ENCODE peak calls at places on chromosome 7, in eight cellular contexts. One of them, this sample, is unnamed.

GRCh38 chr7:27842094-27842493 is 102.1 kb downstream of the TAX1BP1 start:
- DNase-seq in breast epithelium: no peak
- DNase-seq in prostate gland: no peak
- DNase-seq in HCT116: no peak
- DNase-seq in GM12891: no peak
- DNase-seq in esophagus muscularis mucosa: no peak
- DNase-seq in stomach: no peak
- DNase-seq in endothelial cell of umbilical vein: no peak
- DNase-seq in this sample: no peak

GRCh38 chr7:111529507-111530355 is 32.6 kb downstream of the IMMP2L start:
- DNase-seq in stomach: no peak
- DNase-seq in HCT116: no peak
- DNase-seq in breast epithelium: no peak
- DNase-seq in esophagus muscularis mucosa: no peak
- DNase-seq in prostate gland: no peak
- DNase-seq in GM12891: no peak
- DNase-seq in endothelial cell of umbilical vein: peak; percentile 79
- DNase-seq in this sample: no peak

GRCh38 chr7:10930551-10930950 is 43.1 kb upstream of the PHF14 start:
- DNase-seq in endothelial cell of umbilical vein: no peak
- DNase-seq in prostate gland: no peak
- DNase-seq in breast epithelium: no peak
- DNase-seq in stomach: no peak
- DNase-seq in HCT116: no peak
- DNase-seq in esophagus muscularis mucosa: no peak
- DNase-seq in GM12891: no peak
- DNase-seq in this sample: no peak

GRCh38 chr7:23332881-23333612 is 33.9 kb downstream of the MALSU1 start:
- DNase-seq in esophagus muscularis mucosa: no peak
- DNase-seq in endothelial cell of umbilical vein: peak; percentile 82
- DNase-seq in prostate gland: no peak
- DNase-seq in breast epithelium: no peak
- DNase-seq in GM12891: no peak
- DNase-seq in HCT116: no peak
- DNase-seq in stomach: no peak
- DNase-seq in this sample: no peak

GRCh38 chr7:76260171-76260703 is 42.2 kb upstream of the HSPB1 start:
- DNase-seq in endothelial cell of umbilical vein: no peak
- DNase-seq in breast epithelium: no peak
- DNase-seq in HCT116: peak; percentile 32
- DNase-seq in GM12891: no peak
- DNase-seq in esophagus muscularis mucosa: no peak
- DNase-seq in stomach: no peak
- DNase-seq in prostate gland: no peak
- DNase-seq in this sample: no peak

GRCh38 chr7:111532625-111533024 is 29.7 kb downstream of the IMMP2L start:
- DNase-seq in esophagus muscularis mucosa: no peak
- DNase-seq in GM12891: no peak
- DNase-seq in HCT116: no peak
- DNase-seq in endothelial cell of umbilical vein: no peak
- DNase-seq in breast epithelium: no peak
- DNase-seq in stomach: no peak
- DNase-seq in prostate gland: no peak
- DNase-seq in this sample: no peak

GRCh38 chr7:31517513-31517912 is 3.6 kb downstream of the ITPRID1 start:
- DNase-seq in endothelial cell of umbilical vein: no peak
- DNase-seq in stomach: no peak
- DNase-seq in HCT116: no peak
- DNase-seq in GM12891: no peak
- DNase-seq in esophagus muscularis mucosa: no peak
- DNase-seq in prostate gland: no peak
- DNase-seq in breast epithelium: no peak
- DNase-seq in this sample: no peak

GRCh38 chr7:96021533-96021932 is 249.2 kb downstream of the DYNC1I1 start:
- DNase-seq in esophagus muscularis mucosa: no peak
- DNase-seq in GM12891: no peak
- DNase-seq in endothelial cell of umbilical vein: no peak
- DNase-seq in HCT116: no peak
- DNase-seq in stomach: no peak
- DNase-seq in breast epithelium: no peak
- DNase-seq in prostate gland: no peak
- DNase-seq in this sample: no peak

GRCh38 chr7:68720722-68721121 is 877.6 kb upstream of the AUTS2 start:
- DNase-seq in HCT116: no peak
- DNase-seq in GM12891: no peak
- DNase-seq in stomach: no peak
- DNase-seq in endothelial cell of umbilical vein: no peak
- DNase-seq in prostate gland: no peak
- DNase-seq in breast epithelium: no peak
- DNase-seq in esophagus muscularis mucosa: no peak
- DNase-seq in this sample: no peak

GRCh38 chr7:48471206-48471605 is 299.9 kb downstream of the ABCA13 start:
- DNase-seq in prostate gland: no peak
- DNase-seq in breast epithelium: no peak
- DNase-seq in HCT116: no peak
- DNase-seq in GM12891: no peak
- DNase-seq in esophagus muscularis mucosa: no peak
- DNase-seq in endothelial cell of umbilical vein: no peak
- DNase-seq in stomach: no peak
- DNase-seq in this sample: no peak

GRCh38 chr7:19572566-19572965 is 136.3 kb downstream of the POLR1F start:
- DNase-seq in esophagus muscularis mucosa: no peak
- DNase-seq in HCT116: no peak
- DNase-seq in breast epithelium: no peak
- DNase-seq in endothelial cell of umbilical vein: no peak
- DNase-seq in prostate gland: no peak
- DNase-seq in stomach: no peak
- DNase-seq in GM12891: no peak
- DNase-seq in this sample: no peak

GRCh38 chr7:22935269-22935668 is 78.7 kb downstream of the HYCC1 start:
- DNase-seq in GM12891: no peak
- DNase-seq in HCT116: no peak
- DNase-seq in endothelial cell of umbilical vein: no peak
- DNase-seq in breast epithelium: no peak
- DNase-seq in esophagus muscularis mucosa: no peak
- DNase-seq in stomach: no peak
- DNase-seq in prostate gland: no peak
- DNase-seq in this sample: no peak

GRCh38 chr7:31455844-31456243 is 58.0 kb upstream of the ITPRID1 start:
- DNase-seq in HCT116: no peak
- DNase-seq in prostate gland: no peak
- DNase-seq in GM12891: no peak
- DNase-seq in endothelial cell of umbilical vein: no peak
- DNase-seq in breast epithelium: no peak
- DNase-seq in esophagus muscularis mucosa: no peak
- DNase-seq in stomach: no peak
- DNase-seq in this sample: no peak

GRCh38 chr7:2314209-2314955 is at the start of gene SNX8:
- DNase-seq in endothelial cell of umbilical vein: peak; percentile 81
- DNase-seq in prostate gland: peak; percentile 90
- DNase-seq in GM12891: peak; percentile 87
- DNase-seq in esophagus muscularis mucosa: peak; percentile 97
- DNase-seq in breast epithelium: peak; percentile 82
- DNase-seq in stomach: peak; percentile 96
- DNase-seq in HCT116: peak; percentile 76
- DNase-seq in this sample: peak; percentile 93

GRCh38 chr7:7867835-7868234 is 100.8 kb upstream of the GLCCI1 start:
- DNase-seq in stomach: no peak
- DNase-seq in prostate gland: no peak
- DNase-seq in breast epithelium: no peak
- DNase-seq in esophagus muscularis mucosa: no peak
- DNase-seq in endothelial cell of umbilical vein: no peak
- DNase-seq in HCT116: no peak
- DNase-seq in GM12891: no peak
- DNase-seq in this sample: no peak

GRCh38 chr7:2063562-2064360 is 169.0 kb downstream of the MAD1L1 start:
- DNase-seq in stomach: peak; percentile 65
- DNase-seq in HCT116: no peak
- DNase-seq in prostate gland: no peak
- DNase-seq in esophagus muscularis mucosa: no peak
- DNase-seq in breast epithelium: no peak
- DNase-seq in endothelial cell of umbilical vein: peak; percentile 43
- DNase-seq in GM12891: no peak
- DNase-seq in this sample: no peak

GRCh38 chr7:112938895-112939588 is 147.6 kb downstream of the GPR85 start:
- DNase-seq in stomach: no peak
- DNase-seq in HCT116: no peak
- DNase-seq in prostate gland: peak; percentile 5
- DNase-seq in esophagus muscularis mucosa: no peak
- DNase-seq in breast epithelium: no peak
- DNase-seq in GM12891: peak; percentile 6
- DNase-seq in endothelial cell of umbilical vein: peak; percentile 50
- DNase-seq in this sample: peak; percentile 67

GRCh38 chr7:26292768-26293560 is 1.3 kb downstream of the SNX10 start:
- DNase-seq in esophagus muscularis mucosa: no peak
- DNase-seq in breast epithelium: no peak
- DNase-seq in HCT116: no peak
- DNase-seq in GM12891: no peak
- DNase-seq in prostate gland: no peak
- DNase-seq in endothelial cell of umbilical vein: no peak
- DNase-seq in stomach: no peak
- DNase-seq in this sample: no peak

GRCh38 chr7:94348142-94348541 is 46.6 kb upstream of the COL1A2 start:
- DNase-seq in breast epithelium: no peak
- DNase-seq in GM12891: no peak
- DNase-seq in HCT116: no peak
- DNase-seq in endothelial cell of umbilical vein: peak; percentile 26
- DNase-seq in esophagus muscularis mucosa: no peak
- DNase-seq in stomach: no peak
- DNase-seq in prostate gland: no peak
- DNase-seq in this sample: peak; percentile 80

GRCh38 chr7:25255603-25256320 is 27.5 kb upstream of the NPVF start:
- DNase-seq in HCT116: no peak
- DNase-seq in prostate gland: no peak
- DNase-seq in breast epithelium: no peak
- DNase-seq in endothelial cell of umbilical vein: no peak
- DNase-seq in GM12891: no peak
- DNase-seq in stomach: no peak
- DNase-seq in esophagus muscularis mucosa: no peak
- DNase-seq in this sample: no peak

GRCh38 chr7:138032186-138032585 is 30.3 kb upstream of the CREB3L2 start:
- DNase-seq in stomach: no peak
- DNase-seq in esophagus muscularis mucosa: no peak
- DNase-seq in breast epithelium: no peak
- DNase-seq in prostate gland: no peak
- DNase-seq in GM12891: no peak
- DNase-seq in HCT116: no peak
- DNase-seq in endothelial cell of umbilical vein: no peak
- DNase-seq in this sample: no peak

GRCh38 chr7:88337556-88337955 is 30.9 kb upstream of the STEAP4 start:
- DNase-seq in endothelial cell of umbilical vein: no peak
- DNase-seq in HCT116: no peak
- DNase-seq in esophagus muscularis mucosa: no peak
- DNase-seq in breast epithelium: no peak
- DNase-seq in prostate gland: no peak
- DNase-seq in GM12891: no peak
- DNase-seq in stomach: no peak
- DNase-seq in this sample: no peak

GRCh38 chr7:78326870-78327269 is 528.3 kb downstream of the PHTF2 start:
- DNase-seq in endothelial cell of umbilical vein: no peak
- DNase-seq in stomach: no peak
- DNase-seq in GM12891: no peak
- DNase-seq in breast epithelium: no peak
- DNase-seq in prostate gland: no peak
- DNase-seq in HCT116: no peak
- DNase-seq in esophagus muscularis mucosa: no peak
- DNase-seq in this sample: no peak

GRCh38 chr7:46390042-46390441 is 469.0 kb upstream of the IGFBP3 start:
- DNase-seq in breast epithelium: no peak
- DNase-seq in prostate gland: no peak
- DNase-seq in esophagus muscularis mucosa: no peak
- DNase-seq in HCT116: no peak
- DNase-seq in endothelial cell of umbilical vein: no peak
- DNase-seq in stomach: no peak
- DNase-seq in GM12891: no peak
- DNase-seq in this sample: no peak

GRCh38 chr7:46389131-46389530 is 468.1 kb upstream of the IGFBP3 start:
- DNase-seq in breast epithelium: no peak
- DNase-seq in prostate gland: no peak
- DNase-seq in GM12891: no peak
- DNase-seq in HCT116: no peak
- DNase-seq in stomach: no peak
- DNase-seq in esophagus muscularis mucosa: no peak
- DNase-seq in endothelial cell of umbilical vein: no peak
- DNase-seq in this sample: no peak

GRCh38 chr7:46393142-46393541 is 472.1 kb upstream of the IGFBP3 start:
- DNase-seq in GM12891: no peak
- DNase-seq in breast epithelium: no peak
- DNase-seq in HCT116: no peak
- DNase-seq in esophagus muscularis mucosa: no peak
- DNase-seq in endothelial cell of umbilical vein: no peak
- DNase-seq in stomach: no peak
- DNase-seq in prostate gland: no peak
- DNase-seq in this sample: no peak

GRCh38 chr7:46387646-46388045 is 466.6 kb upstream of the IGFBP3 start:
- DNase-seq in prostate gland: no peak
- DNase-seq in breast epithelium: no peak
- DNase-seq in endothelial cell of umbilical vein: peak; percentile 4
- DNase-seq in stomach: no peak
- DNase-seq in HCT116: no peak
- DNase-seq in esophagus muscularis mucosa: no peak
- DNase-seq in GM12891: no peak
- DNase-seq in this sample: no peak

GRCh38 chr7:46391215-46391614 is 470.1 kb upstream of the IGFBP3 start:
- DNase-seq in breast epithelium: no peak
- DNase-seq in GM12891: no peak
- DNase-seq in HCT116: no peak
- DNase-seq in prostate gland: no peak
- DNase-seq in endothelial cell of umbilical vein: peak; percentile 10
- DNase-seq in stomach: no peak
- DNase-seq in esophagus muscularis mucosa: no peak
- DNase-seq in this sample: no peak
- TF ChIP-seq POLR2AphosphoS5 in breast epithelium: no peak
- TF ChIP-seq POLR2AphosphoS5 in GM12891: no peak
- TF ChIP-seq POLR2AphosphoS5 in HCT116: no peak
- TF ChIP-seq POLR2AphosphoS5 in prostate gland: no peak
- TF ChIP-seq POLR2AphosphoS5 in endothelial cell of umbilical vein: no peak
- TF ChIP-seq POLR2AphosphoS5 in stomach: no peak
- TF ChIP-seq POLR2AphosphoS5 in esophagus muscularis mucosa: no peak
- TF ChIP-seq POLR2AphosphoS5 in this sample: peak; percentile 42

GRCh38 chr7:127588697-127589482 is 679 bp downstream of the ARF5 start:
- DNase-seq in prostate gland: peak; percentile 62
- DNase-seq in HCT116: peak; percentile 29
- DNase-seq in endothelial cell of umbilical vein: peak; percentile 64
- DNase-seq in GM12891: peak; percentile 49
- DNase-seq in esophagus muscularis mucosa: no peak
- DNase-seq in stomach: peak; percentile 73
- DNase-seq in breast epithelium: peak; percentile 33
- DNase-seq in this sample: peak; percentile 80
- TF ChIP-seq POLR2A in prostate gland: no peak
- TF ChIP-seq POLR2A in HCT116: no peak
- TF ChIP-seq POLR2A in endothelial cell of umbilical vein: no peak
- TF ChIP-seq POLR2A in GM12891: no peak
- TF ChIP-seq POLR2A in esophagus muscularis mucosa: no peak
- TF ChIP-seq POLR2A in stomach: no peak
- TF ChIP-seq POLR2A in breast epithelium: no peak
- TF ChIP-seq POLR2A in this sample: no peak

GRCh38 chr7:126700807-126701604 is 551.7 kb downstream of the GRM8 start:
- DNase-seq in breast epithelium: no peak
- DNase-seq in esophagus muscularis mucosa: no peak
- DNase-seq in HCT116: peak; percentile 90
- DNase-seq in stomach: no peak
- DNase-seq in endothelial cell of umbilical vein: peak; percentile 98
- DNase-seq in GM12891: no peak
- DNase-seq in prostate gland: no peak
- DNase-seq in this sample: no peak
- TF ChIP-seq POLR2AphosphoS5 in breast epithelium: no peak
- TF ChIP-seq POLR2AphosphoS5 in esophagus muscularis mucosa: no peak
- TF ChIP-seq POLR2AphosphoS5 in HCT116: peak; percentile 75
- TF ChIP-seq POLR2AphosphoS5 in stomach: no peak
- TF ChIP-seq POLR2AphosphoS5 in endothelial cell of umbilical vein: peak; percentile 95
- TF ChIP-seq POLR2AphosphoS5 in GM12891: peak; percentile 77
- TF ChIP-seq POLR2AphosphoS5 in prostate gland: no peak
- TF ChIP-seq POLR2AphosphoS5 in this sample: no peak

GRCh38 chr7:99375070-99375807 is 709 bp downstream of the ARPC1B start:
- DNase-seq in breast epithelium: no peak
- DNase-seq in GM12891: peak; percentile 69
- DNase-seq in stomach: peak; percentile 80
- DNase-seq in prostate gland: peak; percentile 47
- DNase-seq in esophagus muscularis mucosa: peak; percentile 93
- DNase-seq in HCT116: no peak
- DNase-seq in endothelial cell of umbilical vein: peak; percentile 72
- DNase-seq in this sample: peak; percentile 88
- TF ChIP-seq POLR2A in breast epithelium: no peak
- TF ChIP-seq POLR2A in GM12891: peak; percentile 17
- TF ChIP-seq POLR2A in stomach: no peak
- TF ChIP-seq POLR2A in prostate gland: peak; percentile 25
- TF ChIP-seq POLR2A in esophagus muscularis mucosa: no peak
- TF ChIP-seq POLR2A in HCT116: no peak
- TF ChIP-seq POLR2A in endothelial cell of umbilical vein: peak; percentile 57
- TF ChIP-seq POLR2A in this sample: no peak